ENCODE peak calls at places on chromosomes 4 and X, in seven cellular contexts. One of them, this sample, is unnamed.

GRCh38 chr4:169116270-169116901 is 106.3 kb upstream of the CBR4 start:
- DNase-seq in prostate gland: no peak
- DNase-seq in fibroblast of pulmonary artery: peak; percentile 51
- DNase-seq in dorsolateral prefrontal cortex: no peak
- DNase-seq in astrocyte: peak; percentile 49
- DNase-seq in OCI-LY7: no peak
- DNase-seq in HCT116: no peak
- DNase-seq in this sample: no peak

GRCh38 chr4:145557720-145558119 is 61.5 kb upstream of the MMAA start:
- DNase-seq in OCI-LY7: peak; percentile 79
- DNase-seq in dorsolateral prefrontal cortex: no peak
- DNase-seq in HCT116: peak; percentile 42
- DNase-seq in astrocyte: peak; percentile 40
- DNase-seq in fibroblast of pulmonary artery: peak; percentile 82
- DNase-seq in prostate gland: peak; percentile 46
- DNase-seq in this sample: peak; percentile 73

GRCh38 chr4:8585186-8585585 is 5.0 kb downstream of the GPR78 start:
- DNase-seq in prostate gland: no peak
- DNase-seq in fibroblast of pulmonary artery: no peak
- DNase-seq in HCT116: no peak
- DNase-seq in astrocyte: no peak
- DNase-seq in OCI-LY7: no peak
- DNase-seq in dorsolateral prefrontal cortex: no peak
- DNase-seq in this sample: no peak

GRCh38 chr4:163493643-163494359 is 689 bp upstream of the TMA16 start:
- DNase-seq in astrocyte: no peak
- DNase-seq in OCI-LY7: peak; percentile 78
- DNase-seq in fibroblast of pulmonary artery: no peak
- DNase-seq in dorsolateral prefrontal cortex: no peak
- DNase-seq in HCT116: no peak
- DNase-seq in prostate gland: no peak
- DNase-seq in this sample: no peak

GRCh38 chr4:128384765-128385164 is 97.2 kb upstream of the PGRMC2 start:
- DNase-seq in dorsolateral prefrontal cortex: no peak
- DNase-seq in astrocyte: no peak
- DNase-seq in prostate gland: no peak
- DNase-seq in OCI-LY7: no peak
- DNase-seq in HCT116: no peak
- DNase-seq in fibroblast of pulmonary artery: no peak
- DNase-seq in this sample: no peak

GRCh38 chr4:54723786-54724185 is 66.0 kb downstream of the KIT start:
- DNase-seq in prostate gland: no peak
- DNase-seq in HCT116: no peak
- DNase-seq in dorsolateral prefrontal cortex: no peak
- DNase-seq in OCI-LY7: no peak
- DNase-seq in fibroblast of pulmonary artery: no peak
- DNase-seq in astrocyte: no peak
- DNase-seq in this sample: no peak

GRCh38 chr4:110622841-110623709 is at the start of gene PITX2:
- DNase-seq in dorsolateral prefrontal cortex: no peak
- DNase-seq in HCT116: peak; percentile 92
- DNase-seq in fibroblast of pulmonary artery: peak; percentile 93
- DNase-seq in OCI-LY7: peak; percentile 89
- DNase-seq in prostate gland: peak; percentile 45
- DNase-seq in astrocyte: peak; percentile 65
- DNase-seq in this sample: peak; percentile 90

GRCh38 chr4:174084542-174084941 is 198.9 kb downstream of the FBXO8 start:
- DNase-seq in prostate gland: no peak
- DNase-seq in HCT116: no peak
- DNase-seq in dorsolateral prefrontal cortex: no peak
- DNase-seq in fibroblast of pulmonary artery: peak; percentile 77
- DNase-seq in astrocyte: no peak
- DNase-seq in OCI-LY7: no peak
- DNase-seq in this sample: no peak

GRCh38 chr4:52915131-52915645 is 53.1 kb downstream of the RASL11B start:
- DNase-seq in OCI-LY7: no peak
- DNase-seq in astrocyte: no peak
- DNase-seq in dorsolateral prefrontal cortex: no peak
- DNase-seq in HCT116: no peak
- DNase-seq in fibroblast of pulmonary artery: no peak
- DNase-seq in prostate gland: no peak
- DNase-seq in this sample: no peak

GRCh38 chr4:85938062-85938461 is 421.8 kb downstream of the MAPK10 start:
- DNase-seq in fibroblast of pulmonary artery: no peak
- DNase-seq in astrocyte: no peak
- DNase-seq in prostate gland: no peak
- DNase-seq in HCT116: no peak
- DNase-seq in dorsolateral prefrontal cortex: no peak
- DNase-seq in OCI-LY7: no peak
- DNase-seq in this sample: no peak

GRCh38 chrX:153886915-153887314 is 942 bp upstream of the L1CAM start:
- DNase-seq in HCT116: no peak
- DNase-seq in fibroblast of pulmonary artery: no peak
- DNase-seq in dorsolateral prefrontal cortex: no peak
- DNase-seq in OCI-LY7: no peak
- DNase-seq in astrocyte: no peak
- DNase-seq in prostate gland: no peak
- DNase-seq in this sample: no peak

GRCh38 chr4:49032440-49033161 is 46.5 kb downstream of the CWH43 start:
- DNase-seq in dorsolateral prefrontal cortex: peak; percentile 51
- DNase-seq in OCI-LY7: peak; percentile 22
- DNase-seq in HCT116: peak; percentile 6
- DNase-seq in fibroblast of pulmonary artery: peak; percentile 41
- DNase-seq in prostate gland: no peak
- DNase-seq in astrocyte: no peak
- DNase-seq in this sample: peak; percentile 11

GRCh38 chr4:158172196-158172557 is 648 bp downstream of the GASK1B start:
- DNase-seq in dorsolateral prefrontal cortex: no peak
- DNase-seq in prostate gland: no peak
- DNase-seq in fibroblast of pulmonary artery: peak; percentile 65
- DNase-seq in OCI-LY7: no peak
- DNase-seq in HCT116: no peak
- DNase-seq in astrocyte: peak; percentile 50
- DNase-seq in this sample: peak; percentile 38

GRCh38 chr4:77617203-77617602 is 11.6 kb downstream of the CXCL13 start:
- DNase-seq in HCT116: no peak
- DNase-seq in prostate gland: no peak
- DNase-seq in OCI-LY7: no peak
- DNase-seq in fibroblast of pulmonary artery: no peak
- DNase-seq in dorsolateral prefrontal cortex: no peak
- DNase-seq in astrocyte: peak; percentile 13
- DNase-seq in this sample: peak; percentile 37

GRCh38 chr4:147518846-147519767 is 38.2 kb downstream of the EDNRA start:
- DNase-seq in fibroblast of pulmonary artery: peak; percentile 89
- DNase-seq in astrocyte: peak; percentile 73
- DNase-seq in OCI-LY7: peak; percentile 59
- DNase-seq in HCT116: peak; percentile 59
- DNase-seq in dorsolateral prefrontal cortex: no peak
- DNase-seq in prostate gland: peak; percentile 53
- DNase-seq in this sample: peak; percentile 78

GRCh38 chrX:38732866-38733265 is 68.4 kb upstream of the MID1IP1 start:
- DNase-seq in OCI-LY7: no peak
- DNase-seq in astrocyte: no peak
- DNase-seq in dorsolateral prefrontal cortex: no peak
- DNase-seq in fibroblast of pulmonary artery: no peak
- DNase-seq in prostate gland: no peak
- DNase-seq in HCT116: no peak
- DNase-seq in this sample: no peak

GRCh38 chr4:24059839-24060238 is 170.0 kb upstream of the PPARGC1A start:
- DNase-seq in fibroblast of pulmonary artery: no peak
- DNase-seq in astrocyte: no peak
- DNase-seq in HCT116: no peak
- DNase-seq in OCI-LY7: no peak
- DNase-seq in prostate gland: no peak
- DNase-seq in dorsolateral prefrontal cortex: no peak
- DNase-seq in this sample: no peak

GRCh38 chrX:149647505-149647904 is 15.9 kb upstream of the TMEM185A start:
- DNase-seq in HCT116: no peak
- DNase-seq in fibroblast of pulmonary artery: no peak
- DNase-seq in astrocyte: no peak
- DNase-seq in prostate gland: no peak
- DNase-seq in OCI-LY7: no peak
- DNase-seq in dorsolateral prefrontal cortex: no peak
- DNase-seq in this sample: no peak

GRCh38 chr4:187042251-187042650 is 318.6 kb upstream of the FAT1 start:
- DNase-seq in astrocyte: no peak
- DNase-seq in dorsolateral prefrontal cortex: no peak
- DNase-seq in fibroblast of pulmonary artery: no peak
- DNase-seq in prostate gland: no peak
- DNase-seq in HCT116: no peak
- DNase-seq in OCI-LY7: no peak
- DNase-seq in this sample: no peak

GRCh38 chrX:46236411-46236810 is 308.8 kb downstream of the ZNF674 start:
- DNase-seq in prostate gland: no peak
- DNase-seq in OCI-LY7: no peak
- DNase-seq in HCT116: no peak
- DNase-seq in astrocyte: no peak
- DNase-seq in dorsolateral prefrontal cortex: no peak
- DNase-seq in fibroblast of pulmonary artery: no peak
- DNase-seq in this sample: no peak

GRCh38 chrX:118872102-118872566 is 48.5 kb downstream of the ZCCHC12 start:
- DNase-seq in dorsolateral prefrontal cortex: no peak
- DNase-seq in HCT116: no peak
- DNase-seq in prostate gland: peak; percentile 53
- DNase-seq in astrocyte: no peak
- DNase-seq in fibroblast of pulmonary artery: no peak
- DNase-seq in OCI-LY7: no peak
- DNase-seq in this sample: peak; percentile 0

GRCh38 chr4:43651991-43652390 is 759.5 kb downstream of the GRXCR1 start:
- DNase-seq in astrocyte: no peak
- DNase-seq in HCT116: no peak
- DNase-seq in prostate gland: no peak
- DNase-seq in dorsolateral prefrontal cortex: no peak
- DNase-seq in OCI-LY7: no peak
- DNase-seq in fibroblast of pulmonary artery: no peak
- DNase-seq in this sample: no peak

GRCh38 chr4:95268819-95269565 is 279.8 kb downstream of the UNC5C start:
- DNase-seq in dorsolateral prefrontal cortex: no peak
- DNase-seq in fibroblast of pulmonary artery: peak; percentile 53
- DNase-seq in HCT116: no peak
- DNase-seq in OCI-LY7: no peak
- DNase-seq in astrocyte: peak; percentile 31
- DNase-seq in prostate gland: no peak
- DNase-seq in this sample: no peak

GRCh38 chrX:1466971-1467561 is 14.4 kb upstream of the ASMTL start:
- DNase-seq in OCI-LY7: peak; percentile 90
- DNase-seq in prostate gland: no peak
- DNase-seq in fibroblast of pulmonary artery: no peak
- DNase-seq in astrocyte: no peak
- DNase-seq in HCT116: no peak
- DNase-seq in dorsolateral prefrontal cortex: peak; percentile 23
- DNase-seq in this sample: no peak

GRCh38 chr4:99341426-99341825 is 11.1 kb downstream of the ADH1C start:
- DNase-seq in fibroblast of pulmonary artery: no peak
- DNase-seq in dorsolateral prefrontal cortex: no peak
- DNase-seq in astrocyte: no peak
- DNase-seq in prostate gland: no peak
- DNase-seq in HCT116: no peak
- DNase-seq in OCI-LY7: no peak
- DNase-seq in this sample: no peak

GRCh38 chrX:77009691-77010090 is 437.5 kb upstream of the FGF16 start:
- DNase-seq in prostate gland: no peak
- DNase-seq in OCI-LY7: no peak
- DNase-seq in dorsolateral prefrontal cortex: no peak
- DNase-seq in HCT116: no peak
- DNase-seq in fibroblast of pulmonary artery: peak; percentile 0
- DNase-seq in astrocyte: peak; percentile 79
- DNase-seq in this sample: peak; percentile 25

GRCh38 chr4:142350886-142351285 is 495.2 kb downstream of the INPP4B start:
- DNase-seq in HCT116: no peak
- DNase-seq in dorsolateral prefrontal cortex: no peak
- DNase-seq in fibroblast of pulmonary artery: no peak
- DNase-seq in OCI-LY7: no peak
- DNase-seq in prostate gland: no peak
- DNase-seq in astrocyte: no peak
- DNase-seq in this sample: peak; percentile 67

GRCh38 chrX:24658421-24658820 is 11.3 kb upstream of the PCYT1B start:
- DNase-seq in OCI-LY7: no peak
- DNase-seq in astrocyte: no peak
- DNase-seq in fibroblast of pulmonary artery: peak; percentile 25
- DNase-seq in prostate gland: no peak
- DNase-seq in dorsolateral prefrontal cortex: no peak
- DNase-seq in HCT116: no peak
- DNase-seq in this sample: no peak
- H3K4me3 ChIP-seq in OCI-LY7: no peak overlapping the region
- H3K4me3 ChIP-seq in astrocyte: no peak overlapping the region
- H3K4me3 ChIP-seq in fibroblast of pulmonary artery: no peak overlapping the region
- H3K4me3 ChIP-seq in prostate gland: no peak overlapping the region
- H3K4me3 ChIP-seq in dorsolateral prefrontal cortex: no peak overlapping the region
- H3K4me3 ChIP-seq in HCT116: no peak overlapping the region
- H3K4me3 ChIP-seq in this sample: no peak overlapping the region

GRCh38 chr4:62243895-62244294 is 1043.8 kb downstream of the ADGRL3 start:
- DNase-seq in fibroblast of pulmonary artery: no peak
- DNase-seq in HCT116: no peak
- DNase-seq in astrocyte: no peak
- DNase-seq in prostate gland: no peak
- DNase-seq in dorsolateral prefrontal cortex: no peak
- DNase-seq in OCI-LY7: no peak
- DNase-seq in this sample: no peak
- TF ChIP-seq CTCF in fibroblast of pulmonary artery: no peak
- TF ChIP-seq CTCF in HCT116: no peak
- TF ChIP-seq CTCF in astrocyte: no peak
- TF ChIP-seq CTCF in prostate gland: no peak
- TF ChIP-seq CTCF in dorsolateral prefrontal cortex: peak; percentile 21
- TF ChIP-seq CTCF in OCI-LY7: no peak
- TF ChIP-seq CTCF in this sample: no peak

DNA sequence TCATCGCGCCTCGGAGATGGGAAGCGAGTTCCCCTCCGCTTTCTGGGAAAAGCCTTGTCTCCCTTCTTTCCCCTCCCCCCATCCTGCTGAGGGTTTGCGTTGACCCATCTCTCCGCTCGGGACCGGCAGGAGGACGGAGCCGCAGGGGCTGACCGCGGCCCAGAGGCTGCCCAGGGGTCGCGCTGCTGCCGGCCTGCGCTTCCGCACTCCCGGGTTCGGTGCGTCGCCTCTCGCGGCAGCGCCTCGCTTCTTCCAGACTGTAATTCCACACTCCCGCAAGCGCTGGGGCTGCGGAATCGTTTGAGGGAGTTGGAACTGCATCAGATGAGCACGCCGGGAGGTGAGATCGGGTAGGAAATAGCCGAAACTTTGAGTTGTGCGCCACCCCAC is 88.3 kb downstream of the BCOR start:
- DNase-seq in prostate gland: no peak
- DNase-seq in astrocyte: no peak
- DNase-seq in HCT116: no peak
- DNase-seq in fibroblast of pulmonary artery: no peak
- DNase-seq in OCI-LY7: no peak
- DNase-seq in dorsolateral prefrontal cortex: no peak
- DNase-seq in this sample: no peak
- H3K4me3 ChIP-seq in prostate gland: no peak overlapping the region
- H3K4me3 ChIP-seq in astrocyte: no peak overlapping the region
- H3K4me3 ChIP-seq in HCT116: no peak overlapping the region
- H3K4me3 ChIP-seq in fibroblast of pulmonary artery: no peak overlapping the region
- H3K4me3 ChIP-seq in OCI-LY7: no peak overlapping the region
- H3K4me3 ChIP-seq in dorsolateral prefrontal cortex: peak overlapping the region; percentile 38
- H3K4me3 ChIP-seq in this sample: peak overlapping the region; percentile 22

DNA sequence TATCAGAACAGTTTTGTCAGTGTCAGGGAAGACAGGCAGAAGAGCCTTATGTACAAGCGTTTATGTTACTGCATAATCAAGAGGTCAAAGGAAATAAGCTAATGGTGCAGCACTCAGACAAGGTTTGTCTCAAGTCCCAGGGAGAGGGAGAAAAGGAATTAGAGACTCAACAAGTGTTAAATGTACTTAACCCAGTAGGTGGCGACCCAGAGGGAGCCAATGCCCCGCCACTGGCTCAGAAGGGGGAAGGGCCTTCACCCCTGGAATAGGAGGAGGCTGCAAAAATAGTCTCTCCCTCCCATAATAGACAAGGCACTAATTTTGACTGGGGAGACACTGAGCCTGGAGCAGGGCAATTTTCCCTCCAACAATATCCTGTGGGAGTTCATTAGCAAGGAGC is 14.1 kb upstream of the PAPSS1 start:
- DNase-seq in HCT116: no peak
- DNase-seq in dorsolateral prefrontal cortex: no peak
- DNase-seq in OCI-LY7: peak; percentile 31
- DNase-seq in astrocyte: no peak
- DNase-seq in prostate gland: no peak
- DNase-seq in fibroblast of pulmonary artery: no peak
- DNase-seq in this sample: no peak
- TF ChIP-seq CTCF in HCT116: peak; percentile 58
- TF ChIP-seq CTCF in dorsolateral prefrontal cortex: no peak
- TF ChIP-seq CTCF in OCI-LY7: peak; percentile 66
- TF ChIP-seq CTCF in astrocyte: peak; percentile 17
- TF ChIP-seq CTCF in prostate gland: no peak
- TF ChIP-seq CTCF in fibroblast of pulmonary artery: peak; percentile 37
- TF ChIP-seq CTCF in this sample: no peak